ENCODE peak calls at places on chromosome 3, in six cellular contexts. One of them, this sample, is unnamed.

GRCh38 chr3:114685053-114685630 is 391.3 kb downstream of the TIGIT start:
- DNase-seq in ovary: no peak
- DNase-seq in Calu3: no peak
- DNase-seq in A549: no peak
- DNase-seq in choroid plexus epithelial cell: peak
- DNase-seq in spleen: no peak
- DNase-seq in this sample: no peak

GRCh38 chr3:130820976-130821375 is 72.9 kb upstream of the ATP2C1 start:
- DNase-seq in choroid plexus epithelial cell: peak
- DNase-seq in A549: peak
- DNase-seq in spleen: no peak
- DNase-seq in Calu3: peak
- DNase-seq in ovary: no peak
- DNase-seq in this sample: no peak

GRCh38 chr3:55128201-55128870 is 200.5 kb upstream of the LRTM1 start:
- DNase-seq in Calu3: no peak
- DNase-seq in choroid plexus epithelial cell: peak
- DNase-seq in A549: no peak
- DNase-seq in ovary: no peak
- DNase-seq in spleen: no peak
- DNase-seq in this sample: no peak

GRCh38 chr3:5022966-5023776 is 43.9 kb downstream of the BHLHE40 start:
- DNase-seq in spleen: no peak
- DNase-seq in choroid plexus epithelial cell: peak
- DNase-seq in Calu3: peak
- DNase-seq in ovary: peak
- DNase-seq in A549: peak
- DNase-seq in this sample: peak

GRCh38 chr3:138461246-138461645 is 26.8 kb downstream of the ESYT3 start:
- DNase-seq in spleen: no peak
- DNase-seq in choroid plexus epithelial cell: no peak
- DNase-seq in A549: no peak
- DNase-seq in Calu3: no peak
- DNase-seq in ovary: peak
- DNase-seq in this sample: no peak

GRCh38 chr3:183532620-183533409 is 22.7 kb downstream of the KLHL6 start:
- DNase-seq in choroid plexus epithelial cell: no peak
- DNase-seq in spleen: no peak
- DNase-seq in ovary: no peak
- DNase-seq in Calu3: no peak
- DNase-seq in A549: no peak
- DNase-seq in this sample: no peak

GRCh38 chr3:166013073-166013679 is 176.0 kb upstream of the BCHE start:
- DNase-seq in ovary: no peak
- DNase-seq in choroid plexus epithelial cell: peak
- DNase-seq in A549: peak
- DNase-seq in spleen: no peak
- DNase-seq in Calu3: peak
- DNase-seq in this sample: no peak

GRCh38 chr3:58586776-58587192 is 9.6 kb upstream of the FAM107A start:
- DNase-seq in spleen: no peak
- DNase-seq in ovary: no peak
- DNase-seq in A549: no peak
- DNase-seq in Calu3: no peak
- DNase-seq in choroid plexus epithelial cell: no peak
- DNase-seq in this sample: no peak

GRCh38 chr3:172516318-172517214 is 6.7 kb downstream of the TNFSF10 start:
- DNase-seq in A549: peak
- DNase-seq in choroid plexus epithelial cell: peak
- DNase-seq in Calu3: peak
- DNase-seq in spleen: no peak
- DNase-seq in ovary: peak
- DNase-seq in this sample: peak

GRCh38 chr3:178443634-178444033 is 92.6 kb upstream of the KCNMB2 start:
- DNase-seq in Calu3: no peak
- DNase-seq in A549: no peak
- DNase-seq in ovary: no peak
- DNase-seq in choroid plexus epithelial cell: peak
- DNase-seq in spleen: no peak
- DNase-seq in this sample: no peak

GRCh38 chr3:56122911-56123310 is 345.4 kb downstream of the ERC2 start:
- DNase-seq in choroid plexus epithelial cell: no peak
- DNase-seq in Calu3: no peak
- DNase-seq in A549: no peak
- DNase-seq in ovary: no peak
- DNase-seq in spleen: no peak
- DNase-seq in this sample: no peak

GRCh38 chr3:46574263-46574662 is 8.2 kb upstream of the LRRC2 start:
- DNase-seq in ovary: no peak
- DNase-seq in A549: no peak
- DNase-seq in choroid plexus epithelial cell: no peak
- DNase-seq in Calu3: no peak
- DNase-seq in spleen: no peak
- DNase-seq in this sample: no peak

GRCh38 chr3:186452517-186452916 is 90.5 kb upstream of the DGKG start:
- DNase-seq in Calu3: peak
- DNase-seq in A549: peak
- DNase-seq in ovary: no peak
- DNase-seq in choroid plexus epithelial cell: peak
- DNase-seq in spleen: no peak
- DNase-seq in this sample: no peak

GRCh38 chr3:99965077-99965476 is 147.4 kb downstream of the CMSS1 start:
- DNase-seq in A549: no peak
- DNase-seq in choroid plexus epithelial cell: peak
- DNase-seq in ovary: no peak
- DNase-seq in Calu3: no peak
- DNase-seq in spleen: no peak
- DNase-seq in this sample: no peak

GRCh38 chr3:98602078-98602678 is 8.8 kb upstream of the CPOX start:
- DNase-seq in ovary: no peak
- DNase-seq in Calu3: peak
- DNase-seq in A549: peak
- DNase-seq in spleen: no peak
- DNase-seq in choroid plexus epithelial cell: peak
- DNase-seq in this sample: no peak

GRCh38 chr3:23696842-23697241 is 108.9 kb upstream of the UBE2E1 start:
- DNase-seq in A549: no peak
- DNase-seq in ovary: no peak
- DNase-seq in Calu3: no peak
- DNase-seq in spleen: no peak
- DNase-seq in choroid plexus epithelial cell: peak
- DNase-seq in this sample: no peak

GRCh38 chr3:128447561-128448013 is 19.1 kb downstream of the DNAJB8 start:
- DNase-seq in choroid plexus epithelial cell: no peak
- DNase-seq in ovary: no peak
- DNase-seq in Calu3: no peak
- DNase-seq in spleen: no peak
- DNase-seq in A549: no peak
- DNase-seq in this sample: no peak

GRCh38 chr3:107604057-107604802 is 81.5 kb downstream of the BBX start:
- DNase-seq in Calu3: no peak
- DNase-seq in spleen: no peak
- DNase-seq in choroid plexus epithelial cell: peak
- DNase-seq in ovary: no peak
- DNase-seq in A549: no peak
- DNase-seq in this sample: no peak

GRCh38 chr3:155805204-155805801 is 775 bp downstream of the C3orf33 start:
- DNase-seq in ovary: peak
- DNase-seq in spleen: no peak
- DNase-seq in choroid plexus epithelial cell: no peak
- DNase-seq in Calu3: peak
- DNase-seq in A549: peak
- DNase-seq in this sample: peak

GRCh38 chr3:159007331-159007730 is 205.5 kb downstream of the MFSD1 start:
- DNase-seq in Calu3: no peak
- DNase-seq in choroid plexus epithelial cell: no peak
- DNase-seq in spleen: no peak
- DNase-seq in A549: no peak
- DNase-seq in ovary: no peak
- DNase-seq in this sample: no peak

GRCh38 chr3:139121513-139122220 is 77.0 kb upstream of the PRR23C start:
- DNase-seq in Calu3: no peak
- DNase-seq in spleen: no peak
- DNase-seq in ovary: no peak
- DNase-seq in choroid plexus epithelial cell: peak
- DNase-seq in A549: peak
- DNase-seq in this sample: no peak

GRCh38 chr3:53834429-53835095 is 11.7 kb downstream of the CHDH start:
- DNase-seq in spleen: no peak
- DNase-seq in ovary: no peak
- DNase-seq in A549: no peak
- DNase-seq in choroid plexus epithelial cell: no peak
- DNase-seq in Calu3: no peak
- DNase-seq in this sample: no peak

DNA sequence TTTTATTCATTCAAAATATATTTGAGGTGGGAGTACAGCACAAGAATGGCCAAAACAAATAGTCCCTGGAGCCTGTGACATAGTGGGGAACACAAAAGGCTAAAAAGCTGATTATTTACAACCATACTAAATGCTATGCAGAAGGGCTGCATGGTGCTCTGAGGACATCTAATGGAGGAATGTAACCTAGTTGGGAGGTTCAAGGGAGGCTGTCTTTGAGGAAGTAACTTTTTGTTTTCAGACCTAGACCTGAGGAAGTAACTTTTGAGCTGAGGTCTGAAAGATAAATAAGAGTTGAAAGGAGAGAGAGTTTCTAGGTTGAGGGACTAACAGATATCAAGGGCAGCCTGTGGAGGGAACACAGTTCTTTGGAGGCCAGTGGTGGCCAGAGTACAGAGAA is 34.8 kb upstream of the RASA2 start:
- DNase-seq in Calu3: peak
- DNase-seq in ovary: no peak
- DNase-seq in spleen: no peak
- DNase-seq in A549: peak
- DNase-seq in choroid plexus epithelial cell: peak
- DNase-seq in this sample: no peak
- TF ChIP-seq CTCF in Calu3: no peak
- TF ChIP-seq CTCF in ovary: peak
- TF ChIP-seq CTCF in spleen: peak
- TF ChIP-seq CTCF in A549: peak
- TF ChIP-seq CTCF in choroid plexus epithelial cell: peak
- TF ChIP-seq CTCF in this sample: peak

GRCh38 chr3:33145221-33145900 is 31.5 kb downstream of the CRTAP start:
- DNase-seq in A549: no peak
- DNase-seq in ovary: no peak
- DNase-seq in spleen: no peak
- DNase-seq in choroid plexus epithelial cell: peak
- DNase-seq in Calu3: no peak
- DNase-seq in this sample: no peak

GRCh38 chr3:33152363-33153360 is 38.8 kb downstream of the CRTAP start:
- DNase-seq in Calu3: no peak
- DNase-seq in A549: no peak
- DNase-seq in choroid plexus epithelial cell: no peak
- DNase-seq in spleen: no peak
- DNase-seq in ovary: no peak
- DNase-seq in this sample: no peak

GRCh38 chr3:33145901-33146580 is 32.2 kb downstream of the CRTAP start:
- DNase-seq in Calu3: no peak
- DNase-seq in choroid plexus epithelial cell: no peak
- DNase-seq in spleen: no peak
- DNase-seq in A549: no peak
- DNase-seq in ovary: no peak
- DNase-seq in this sample: no peak

GRCh38 chr3:33144433-33144832 is 30.6 kb downstream of the CRTAP start:
- DNase-seq in Calu3: no peak
- DNase-seq in A549: peak
- DNase-seq in ovary: no peak
- DNase-seq in choroid plexus epithelial cell: no peak
- DNase-seq in spleen: no peak
- DNase-seq in this sample: no peak

DNA sequence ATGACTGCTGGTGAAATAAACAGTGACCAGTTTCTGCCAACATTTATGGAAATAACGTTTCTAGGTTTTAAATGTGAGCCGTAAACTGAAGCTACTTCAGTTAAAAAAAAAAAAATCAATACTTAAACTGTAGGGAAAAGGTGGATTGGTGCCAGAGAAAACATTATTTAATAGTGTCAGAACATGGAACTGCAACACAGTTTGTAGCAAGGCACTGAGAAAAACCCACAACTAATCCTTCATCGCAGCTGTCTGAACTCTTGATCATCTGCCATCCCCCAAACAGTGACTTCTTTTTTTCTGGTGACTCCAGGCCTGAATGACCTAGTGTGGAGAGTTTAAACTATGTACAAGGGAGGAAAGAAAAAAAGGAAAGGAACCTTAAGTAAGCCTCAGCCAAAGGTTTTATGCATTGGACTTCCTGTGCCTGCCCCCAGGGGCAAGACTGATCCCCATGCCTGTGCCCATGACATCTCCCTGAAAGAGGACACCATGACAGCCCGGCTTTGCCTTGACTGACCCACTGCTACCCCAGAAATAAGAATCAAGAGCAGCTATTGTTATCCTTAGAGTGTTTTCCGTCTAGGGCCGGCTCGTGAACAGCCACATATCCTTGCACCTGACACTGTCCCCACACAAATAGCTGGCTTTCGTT is 33.1 kb downstream of the CRTAP start:
- DNase-seq in A549: no peak
- DNase-seq in ovary: no peak
- DNase-seq in Calu3: no peak
- DNase-seq in spleen: no peak
- DNase-seq in choroid plexus epithelial cell: peak
- DNase-seq in this sample: no peak
- TF ChIP-seq CTCF in A549: no peak
- TF ChIP-seq CTCF in ovary: no peak
- TF ChIP-seq CTCF in Calu3: no peak
- TF ChIP-seq CTCF in spleen: no peak
- TF ChIP-seq CTCF in choroid plexus epithelial cell: no peak
- TF ChIP-seq CTCF in this sample: no peak

GRCh38 chr3:154095832-154096421 is 25.3 kb upstream of the ARHGEF26 start:
- DNase-seq in spleen: no peak
- DNase-seq in ovary: no peak
- DNase-seq in Calu3: no peak
- DNase-seq in choroid plexus epithelial cell: peak
- DNase-seq in A549: peak
- DNase-seq in this sample: no peak
- TF ChIP-seq CTCF in spleen: peak
- TF ChIP-seq CTCF in ovary: no peak
- TF ChIP-seq CTCF in Calu3: peak
- TF ChIP-seq CTCF in choroid plexus epithelial cell: peak
- TF ChIP-seq CTCF in A549: peak
- TF ChIP-seq CTCF in this sample: peak

DNA sequence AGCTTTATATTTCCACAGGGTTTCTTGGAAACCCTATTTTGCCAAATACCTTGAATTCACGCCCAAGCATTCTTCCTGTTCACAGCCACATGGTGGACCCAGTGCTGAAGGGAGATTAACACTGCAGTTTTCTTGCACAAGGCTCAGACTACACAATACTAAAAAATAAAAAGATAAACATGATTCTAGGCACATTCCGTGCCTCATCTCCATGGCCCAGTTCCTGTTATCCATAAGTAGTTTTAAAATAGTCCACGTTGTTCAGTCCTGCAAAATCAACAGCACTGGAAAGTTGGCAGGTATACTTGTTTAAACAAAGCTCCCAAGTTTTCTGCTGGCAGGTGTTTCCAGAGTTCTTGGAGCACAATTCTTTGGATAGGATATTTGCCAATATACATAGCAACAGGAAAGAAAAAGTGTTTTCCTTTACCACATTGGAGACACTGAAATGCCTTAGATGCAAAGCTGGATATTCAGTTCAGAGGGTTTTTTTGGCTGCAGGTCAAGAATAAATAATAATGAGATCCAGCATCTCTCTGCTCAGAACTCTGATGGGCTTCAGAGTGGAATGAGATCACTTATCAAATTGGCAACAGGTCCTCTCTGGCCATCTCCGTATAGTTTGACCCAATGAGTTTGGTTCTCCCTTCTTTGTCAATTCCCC is 88.1 kb upstream of the TGFBR2 start:
- DNase-seq in spleen: no peak
- DNase-seq in Calu3: no peak
- DNase-seq in ovary: peak
- DNase-seq in choroid plexus epithelial cell: peak
- DNase-seq in A549: peak
- DNase-seq in this sample: no peak
- TF ChIP-seq CTCF in spleen: no peak
- TF ChIP-seq CTCF in Calu3: no peak
- TF ChIP-seq CTCF in ovary: peak
- TF ChIP-seq CTCF in choroid plexus epithelial cell: peak
- TF ChIP-seq CTCF in A549: no peak
- TF ChIP-seq CTCF in this sample: no peak

This sample was measured in psoas muscle.